ENCODE peak calls at places on chromosomes 16 and 17, in four cellular contexts. K is WTC11, L is K562, V is HepG2. N is an unnamed sample.

GRCh38 chr17:50234581-50234980 is 33.1 kb upstream of the COL1A1 start:
- DNase-seq in K (no peak), L (no peak), V (no peak), N (no peak)

GRCh38 chr16:51982715-51983680 is 563.9 kb downstream of the TOX3 start:
- DNase-seq in K (peak), L (peak), V (peak), N (no peak)

GRCh38 chr16:88202207-88202745 is 180.5 kb upstream of the ZNF469 start:
- DNase-seq in K (no peak), L (no peak), V (no peak), N (no peak)

GRCh38 chr16:20114356-20114755 is 40.7 kb upstream of the GPR139 start:
- DNase-seq in K (no peak), L (no peak), V (no peak), N (no peak)

GRCh38 chr17:36837616-36838272 is 99.5 kb upstream of the LHX1 start:
- DNase-seq in K (peak), L (no peak), V (no peak), N (no peak)

GRCh38 chr17:82230627-82231311 is 1.9 kb downstream of the SLC16A3 start:
- DNase-seq in K (peak), L (peak), V (peak), N (no peak)

GRCh38 chr17:78557598-78558039 is 19.6 kb downstream of the DNAH17 start:
- DNase-seq in K (no peak), L (no peak), V (no peak), N (no peak)

GRCh38 chr16:89373355-89374110 is 116.8 kb downstream of the ANKRD11 start:
- DNase-seq in K (no peak), L (no peak), V (no peak), N (no peak)

GRCh38 chr16:69017036-69017783 is 88.2 kb upstream of the HAS3 start:
- DNase-seq in K (no peak), L (no peak), V (no peak), N (no peak)

GRCh38 chr16:46717692-46718091 is 28.2 kb downstream of the ORC6 start:
- DNase-seq in K (no peak), L (no peak), V (no peak), N (no peak)

GRCh38 chr17:74599531-74599939 is 7.5 kb upstream of the CD300LD start:
- DNase-seq in K (no peak), L (no peak), V (no peak), N (no peak)

GRCh38 chr17:39621523-39622379 is 5.0 kb upstream of the PPP1R1B start:
- DNase-seq in K (peak), L (peak), V (peak), N (peak)

GRCh38 chr17:19304209-19304608 is 58.3 kb downstream of the B9D1 start:
- DNase-seq in K (no peak), L (peak), V (peak), N (no peak)

GRCh38 chr17:14331200-14331981 is 30.5 kb downstream of the HS3ST3B1 start:
- DNase-seq in K (peak), L (peak), V (no peak), N (no peak)

GRCh38 chr17:11889266-11889665 is 108.0 kb downstream of the ZNF18 start:
- DNase-seq in K (no peak), L (no peak), V (no peak), N (no peak)

GRCh38 chr16:48385272-48385953 is at the start of gene SIAH1:
- DNase-seq in K (peak), L (peak), V (peak), N (no peak)

GRCh38 chr17:41666336-41666680 is 22.4 kb upstream of the EIF1 start:
- DNase-seq in K (no peak), L (no peak), V (no peak), N (peak)

GRCh38 chr16:66858740-66859396 is 14.7 kb downstream of the CA7 start:
- DNase-seq in K (no peak), L (no peak), V (no peak), N (no peak)

GRCh38 chr17:77318491-77319210 is 177.9 kb downstream of the SEC14L1 start:
- DNase-seq in K (peak), L (no peak), V (no peak), N (no peak)

GRCh38 chr17:77320501-77321256 is 179.9 kb downstream of the SEC14L1 start:
- DNase-seq in K (peak), L (peak), V (no peak), N (peak)

GRCh38 chr17:77318021-77318420 is 177.3 kb downstream of the SEC14L1 start:
- DNase-seq in K (no peak), L (no peak), V (no peak), N (no peak)

GRCh38 chr17:77320046-77320445 is 179.3 kb downstream of the SEC14L1 start:
- DNase-seq in K (peak), L (no peak), V (no peak), N (no peak)

DNA sequence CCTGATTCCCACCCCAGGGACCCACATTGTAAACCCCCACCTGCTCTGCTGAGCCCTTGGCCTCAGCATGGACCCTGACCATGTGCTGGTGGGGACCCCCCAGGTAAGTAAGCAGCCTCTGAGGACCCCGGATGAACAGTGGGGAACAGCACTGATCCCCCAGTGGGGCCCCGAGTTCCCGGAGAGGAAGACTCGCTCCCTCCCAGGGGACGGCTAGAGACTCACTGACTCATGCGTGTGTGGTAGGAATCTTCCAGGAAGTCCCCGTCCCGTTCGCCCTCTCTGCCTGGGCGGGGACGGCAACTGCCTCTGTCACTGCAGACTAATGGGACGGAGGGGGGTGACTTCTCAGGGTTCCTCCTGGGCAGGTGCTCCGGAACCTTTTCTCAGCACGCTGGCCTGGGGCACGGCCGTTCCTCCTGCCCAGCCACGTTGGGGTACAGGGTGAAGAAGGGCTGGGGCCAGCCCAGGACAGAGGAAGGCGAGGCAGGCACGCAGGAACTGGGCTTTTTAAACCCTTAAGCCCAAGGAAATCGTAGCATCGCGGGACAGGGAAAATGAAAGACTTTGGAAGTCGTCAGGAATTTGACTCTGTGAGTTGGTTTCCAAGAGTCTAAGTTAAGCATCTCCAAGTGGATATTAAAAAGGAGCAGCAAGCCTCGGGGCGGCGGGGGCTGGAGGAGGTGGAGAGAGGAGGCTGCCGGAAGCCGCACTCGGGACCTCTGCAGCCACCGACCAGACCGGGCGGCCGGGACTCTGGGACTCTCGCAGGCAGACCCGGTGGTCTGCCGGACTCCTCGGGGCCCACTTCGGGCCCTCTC is 178.7 kb downstream of the SEC14L1 start:
- DNase-seq in K (peak), L (peak), V (no peak), N (no peak)
- TF ChIP-seq CBFB in K (no peak), L (peak), V (no peak), N (peak)

GRCh38 chr16:84520778-84521770 is 16.6 kb upstream of the MEAK7 start:
- DNase-seq in K (no peak), L (no peak), V (no peak), N (no peak)
- TF ChIP-seq CBFB in K (no peak), L (no peak), V (no peak), N (no peak)

DNA sequence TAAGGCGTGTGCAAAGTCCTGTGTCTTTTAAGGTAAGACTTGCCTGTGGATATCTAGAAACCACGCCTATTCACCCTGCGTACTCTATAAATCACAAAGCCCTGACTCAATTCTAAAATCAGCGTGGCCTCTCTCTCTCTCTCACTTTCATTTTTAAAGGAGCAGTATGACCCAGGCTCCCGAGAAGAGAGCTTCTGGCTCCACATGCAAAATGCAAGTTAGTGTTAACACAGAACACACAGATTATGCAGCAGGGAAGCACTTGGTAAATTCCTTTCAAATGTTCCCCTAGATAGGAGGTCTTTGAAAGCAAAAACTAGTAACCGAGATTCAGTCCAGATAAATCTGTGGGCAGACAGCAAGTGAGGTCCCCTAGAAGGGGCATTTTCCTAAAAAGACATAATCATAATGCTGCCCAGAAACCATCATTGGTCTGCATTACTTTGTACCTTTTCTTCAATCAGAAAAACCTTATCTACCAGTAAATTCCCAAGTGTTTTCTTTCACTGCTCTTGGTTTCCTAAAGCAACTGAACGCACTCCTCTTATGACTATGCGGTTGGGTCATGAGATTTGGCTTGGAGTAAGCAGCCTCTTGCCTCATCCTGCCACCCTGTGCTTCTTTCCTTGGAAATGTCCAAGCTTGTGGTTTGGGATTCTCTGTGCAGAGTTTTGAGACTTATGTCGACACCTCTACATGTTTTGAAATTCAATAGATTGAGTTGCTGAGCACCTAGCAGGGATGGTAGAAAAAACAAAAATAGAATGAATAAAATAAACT is 31.7 kb upstream of the KCNJ2 start:
- DNase-seq in K (no peak), L (no peak), V (no peak), N (peak)
- TF ChIP-seq CBFB in K (no peak), L (no peak), V (no peak), N (no peak)

DNA sequence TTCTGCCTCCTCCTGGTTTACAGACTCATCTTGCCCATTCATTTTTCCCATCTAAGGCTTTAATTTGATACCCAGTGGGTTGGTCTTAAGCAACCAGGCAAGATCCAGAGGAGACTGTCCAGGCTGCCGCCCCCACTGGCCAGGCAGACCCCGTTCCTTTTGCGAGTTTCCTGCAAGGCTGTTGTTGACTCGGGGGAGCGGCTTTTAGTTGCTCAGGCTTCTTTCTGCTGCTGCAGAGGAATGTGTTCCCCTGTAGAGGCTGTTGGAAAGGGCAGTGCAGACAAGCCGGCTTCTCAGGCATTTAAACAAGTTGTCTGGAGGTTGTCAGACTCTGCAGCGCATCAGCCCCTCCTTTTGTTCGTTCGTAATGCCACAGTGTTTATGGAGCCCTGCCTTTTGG is 231.2 kb downstream of the PRKCA start:
- DNase-seq in K (peak), L (no peak), V (no peak), N (no peak)
- TF ChIP-seq CBFB in K (no peak), L (no peak), V (no peak), N (no peak)

DNA sequence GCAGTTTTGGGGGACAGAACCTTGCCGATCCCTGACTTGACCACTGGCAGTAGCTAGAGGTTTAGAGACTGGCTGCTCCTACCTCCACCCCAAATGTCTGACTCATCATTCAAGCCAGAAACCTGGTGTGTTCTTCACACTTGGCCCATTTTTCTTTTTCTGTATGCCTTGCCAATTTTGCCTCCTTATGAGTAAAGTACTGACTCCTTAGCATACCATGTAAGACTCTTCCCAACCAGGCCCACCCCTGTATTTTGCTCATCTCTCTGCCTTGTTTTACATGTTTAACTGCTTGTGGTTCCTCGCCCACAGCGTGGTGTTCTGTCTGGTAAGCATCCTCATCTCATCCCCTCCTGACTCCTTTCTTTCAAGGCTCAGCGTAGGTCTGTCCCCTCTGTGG is 37.9 kb downstream of the NUP88 start:
- DNase-seq in K (no peak), L (no peak), V (no peak), N (no peak)
- TF ChIP-seq CBFB in K (no peak), L (no peak), V (no peak), N (no peak)

N was measured in GM12878.